ENCODE peak calls at places on chromosomes 12 and 14, in four cellular contexts. J is cardiac muscle cell; R is upper lobe of right lung; A is effector memory CD4-positive, alpha-beta T cell. E is an unnamed sample.
A peak's percentile ranks its signal among the peaks of the same experiment; 100 is the strongest.

GRCh38 chr12:89648211-89648930 is 60.3 kb downstream of the ATP2B1 start:
- DNase-seq in J (peak; percentile 34), R (no peak), A (no peak), E (no peak)

GRCh38 chr14:45491914-45492313 is 238.9 kb upstream of the MIS18BP1 start:
- DNase-seq in J (no peak), R (no peak), A (no peak), E (no peak)

GRCh38 chr12:53193040-53193439 is 12.3 kb upstream of the CSAD start:
- DNase-seq in J (no peak), R (no peak), A (no peak), E (no peak)

GRCh38 chr12:39272934-39273770 is 169.8 kb downstream of the KIF21A start:
- DNase-seq in J (peak; percentile 66), R (no peak), A (no peak), E (no peak)

GRCh38 chr12:4108803-4109345 is 164.7 kb upstream of the CCND2 start:
- DNase-seq in J (no peak), R (no peak), A (no peak), E (no peak)

GRCh38 chr12:57258977-57259970 is 8.3 kb upstream of the STAC3 start:
- DNase-seq in J (no peak), R (no peak), A (no peak), E (no peak)

GRCh38 chr12:128905003-128905544 is 51.8 kb downstream of the GLT1D1 start:
- DNase-seq in J (no peak), R (no peak), A (no peak), E (no peak)

GRCh38 chr14:68137704-68138619 is 318.4 kb downstream of the RAD51B start:
- DNase-seq in J (peak; percentile 81), R (no peak), A (no peak), E (peak; percentile 96)

GRCh38 chr12:43964966-43965365 is 129.1 kb downstream of the TMEM117 start:
- DNase-seq in J (no peak), R (no peak), A (no peak), E (no peak)

GRCh38 chr14:77076118-77076631 is 21.9 kb upstream of the CIPC start:
- DNase-seq in J (no peak), R (peak; percentile 79), A (no peak), E (no peak)

GRCh38 chr12:121537814-121538698 is 42.8 kb downstream of the KDM2B start:
- DNase-seq in J (peak; percentile 52), R (peak; percentile 73), A (no peak), E (no peak)
- H3K9me3 ChIP-seq in J (no peaks in the 10 kb centered on the region), R (no peaks in the 10 kb centered on the region), A (no peaks in the 10 kb centered on the region), E (no peaks in the 10 kb centered on the region)

DNA sequence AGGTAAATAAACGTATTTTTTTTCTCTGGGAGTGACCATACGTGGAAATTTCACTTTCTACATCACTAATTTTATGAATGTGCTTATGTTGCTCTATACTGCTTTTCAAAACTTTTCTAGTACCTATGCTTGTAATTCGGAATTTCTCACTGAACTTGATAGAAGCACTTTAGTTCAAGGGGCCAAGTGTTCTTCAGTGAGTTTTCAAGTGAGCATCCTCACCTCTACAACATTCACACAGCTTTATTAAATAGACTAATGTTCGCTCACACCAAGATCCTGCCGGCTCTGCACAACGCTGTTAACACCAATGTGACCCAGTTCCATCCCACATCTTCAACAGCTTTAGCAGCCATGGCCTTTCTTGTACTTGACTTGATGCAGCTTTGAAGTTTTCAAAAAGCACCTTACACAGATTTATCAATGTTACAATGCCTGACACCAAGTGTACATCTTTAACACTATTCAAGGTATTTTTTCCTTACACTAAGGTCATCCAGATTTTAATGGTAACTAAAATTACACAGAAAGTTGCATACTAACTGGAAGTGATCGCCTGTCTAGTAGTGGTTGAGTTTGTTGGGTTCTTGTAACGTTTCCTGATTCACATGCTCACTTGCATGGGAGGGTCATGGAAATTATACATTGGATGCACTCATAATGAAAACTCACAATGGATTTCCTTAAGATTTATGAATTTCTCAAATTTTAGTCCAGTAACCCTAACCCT is 4.5 kb downstream of the UBC start:
- DNase-seq in J (no peak), R (no peak), A (no peak), E (no peak)
- H3K4me3 ChIP-seq in J (no peak overlapping the region), R (peak overlapping the region; percentile 32), A (no peak overlapping the region), E (no peak overlapping the region)

GRCh38 chr12:120831648-120832267 is 72.4 kb downstream of the SPPL3 start:
- DNase-seq in J (no peak), R (no peak), A (no peak), E (no peak)

GRCh38 chr12:120834489-120835303 is 69.5 kb downstream of the SPPL3 start:
- DNase-seq in J (no peak), R (no peak), A (no peak), E (no peak)

GRCh38 chr12:120830052-120830940 is 73.9 kb downstream of the SPPL3 start:
- DNase-seq in J (no peak), R (no peak), A (no peak), E (no peak)

GRCh38 chr12:120833849-120834248 is 70.3 kb downstream of the SPPL3 start:
- DNase-seq in J (peak; percentile 43), R (no peak), A (no peak), E (no peak)

GRCh38 chr12:120832712-120833111 is 71.4 kb downstream of the SPPL3 start:
- DNase-seq in J (no peak), R (no peak), A (no peak), E (no peak)
- H3K4me1 ChIP-seq in J (peaks cover 65% of the 10 kb centered on the region), R (peaks cover 43% of the 10 kb centered on the region), A (peaks cover 3% of the 10 kb centered on the region), E (peaks cover 21% of the 10 kb centered on the region)

DNA sequence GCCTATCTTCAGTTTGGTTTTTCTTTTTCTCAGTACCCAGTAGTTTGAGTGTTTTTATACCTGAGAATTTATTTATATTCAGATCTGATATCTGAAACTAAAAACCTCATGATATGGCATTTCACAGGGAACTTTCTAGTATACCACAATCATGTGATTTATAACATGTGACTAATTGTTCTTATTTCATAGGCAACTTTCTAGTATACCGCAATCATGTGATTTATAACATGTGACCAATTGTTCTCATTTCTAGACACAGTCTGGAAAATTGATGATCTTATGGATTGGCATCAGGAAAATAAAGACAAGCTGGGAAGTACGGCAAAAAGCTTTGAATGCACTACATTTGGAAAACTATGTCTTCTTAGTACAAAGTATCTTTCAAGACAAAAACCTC is 20.6 kb downstream of the ZNF268 start:
- DNase-seq in J (no peak), R (no peak), A (no peak), E (no peak)
- H3K9me3 ChIP-seq in J (peaks cover 33% of the 10 kb centered on the region), R (peaks cover 73% of the 10 kb centered on the region), A (peaks cover 58% of the 10 kb centered on the region), E (peaks cover 64% of the 10 kb centered on the region)

GRCh38 chr12:65881965-65882413 is 57.7 kb downstream of the HMGA2 start:
- DNase-seq in J (peak; percentile 31), R (peak; percentile 76), A (no peak), E (no peak)
- H3K4me3 ChIP-seq in J (no peak overlapping the region), R (peak overlapping the region; percentile 32), A (no peak overlapping the region), E (no peak overlapping the region)